ENCODE peak calls at places on chromosomes 2 and 18, in seven cellular contexts. L is activated T-helper 17 cell treated with anti-CD3 and anti-CD28 coated beads, Interleukin-2, amount 50 U/mL, for 72 hours; S is T-helper 17 cell; V is activated T-cell treated with anti-CD3 and anti-CD28 coated beads, Interleukin-2, amount 50 U/mL, for 4 hours; Q is left ventricle myocardium superior; X is T-cell; K is GM12878. Z is an unnamed sample.

GRCh38 chr2:241859017-241859435 is 332 bp upstream of the PDCD1 start:
- ATAC-seq in K (peak; percentile 33), V (peak; percentile 13), Q (no peak), S (peak; percentile 1), L (peak; percentile 6), X (peak; percentile 8), Z (peak; percentile 48)

GRCh38 chr18:1383465-1383864 is 478.8 kb downstream of the ADCYAP1 start:
- ATAC-seq in Q (no peak), K (no peak), X (no peak), V (no peak), S (no peak), L (no peak), Z (no peak)

GRCh38 chr18:76169733-76170132 is 325.3 kb downstream of the ZNF516 start:
- ATAC-seq in X (no peak), K (peak; percentile 56), L (no peak), V (no peak), S (no peak), Q (no peak), Z (no peak)

GRCh38 chr2:70541481-70542020 is 12.1 kb downstream of the TGFA start:
- ATAC-seq in K (no peak), S (no peak), Q (no peak), L (peak; percentile 65), V (no peak), X (no peak), Z (no peak)

GRCh38 chr18:8979258-8979988 is 123.1 kb upstream of the NDUFV2 start:
- ATAC-seq in V (no peak), L (peak; percentile 66), S (no peak), Q (no peak), X (no peak), K (no peak), Z (peak; percentile 36)

GRCh38 chr2:185144159-185144919 is 546.0 kb downstream of the ZNF804A start:
- ATAC-seq in S (no peak), V (no peak), K (no peak), X (no peak), Q (no peak), L (no peak), Z (peak; percentile 53)

GRCh38 chr2:2707111-2708035 is 376.3 kb upstream of the MYT1L start:
- ATAC-seq in V (no peak), K (no peak), L (no peak), Q (no peak), X (no peak), S (no peak), Z (no peak)

GRCh38 chr2:237161239-237161638 is 75.5 kb downstream of the COPS8 start:
- ATAC-seq in S (no peak), V (no peak), X (no peak), Q (peak; percentile 86), L (no peak), K (no peak), Z (no peak)

GRCh38 chr18:57767259-57768050 is 35.7 kb downstream of the ATP8B1 start:
- ATAC-seq in S (no peak), X (no peak), K (no peak), L (no peak), V (no peak), Q (no peak), Z (no peak)

GRCh38 chr2:237190958-237191692 is 105.4 kb downstream of the COPS8 start:
- ATAC-seq in K (no peak), S (no peak), V (no peak), Q (peak; percentile 83), L (no peak), X (no peak), Z (no peak)

GRCh38 chr2:240287496-240288086 is 147.1 kb upstream of the OTOS start:
- ATAC-seq in Q (peak; percentile 57), L (no peak), X (peak; percentile 19), V (no peak), S (no peak), K (no peak), Z (peak; percentile 47)

GRCh38 chr18:62663731-62664336 is 51.5 kb upstream of the PHLPP1 start:
- ATAC-seq in K (peak; percentile 96), Q (peak; percentile 82), L (peak; percentile 49), V (no peak), S (no peak), X (no peak), Z (peak; percentile 34)

GRCh38 chr2:238868616-238869292 is 20.9 kb downstream of the TWIST2 start:
- ATAC-seq in X (no peak), Q (peak; percentile 53), V (no peak), S (no peak), L (no peak), K (no peak), Z (no peak)

GRCh38 chr18:3283908-3284307 is 22.0 kb downstream of the MYL12B start:
- ATAC-seq in X (no peak), L (no peak), S (no peak), Q (no peak), V (no peak), K (no peak), Z (no peak)

GRCh38 chr2:113977660-113978523 is 88.0 kb downstream of the ACTR3 start:
- ATAC-seq in L (peak; percentile 32), S (no peak), X (no peak), Q (no peak), V (no peak), K (peak; percentile 18), Z (no peak)

GRCh38 chr2:24049485-24050021 is at the start of gene FKBP1B:
- ATAC-seq in Q (peak; percentile 63), V (peak; percentile 39), L (peak; percentile 22), S (no peak), K (peak; percentile 26), X (peak; percentile 6), Z (peak; percentile 47)

GRCh38 chr2:241540391-241540765 is 18.2 kb upstream of the BOK start:
- ATAC-seq in X (no peak), K (no peak), L (no peak), V (no peak), S (no peak), Q (peak; percentile 8), Z (no peak)

GRCh38 chr2:85231242-85231805 is 96.5 kb downstream of the TGOLN2 start:
- ATAC-seq in X (no peak), S (no peak), Q (no peak), V (no peak), L (no peak), K (peak; percentile 57), Z (peak; percentile 21)

GRCh38 chr18:77098554-77099174 is 33.9 kb downstream of the MBP start:
- ATAC-seq in K (no peak), V (no peak), S (no peak), Q (peak; percentile 50), L (no peak), X (no peak), Z (no peak)

GRCh38 chr2:235669269-235669831 is 175.5 kb downstream of the AGAP1 start:
- ATAC-seq in X (peak; percentile 72), L (peak; percentile 61), K (no peak), S (peak; percentile 78), V (peak; percentile 57), Q (peak; percentile 78), Z (no peak)

GRCh38 chr2:230868947-230869690 is 4.4 kb downstream of the ITM2C start:
- ATAC-seq in Q (no peak), S (no peak), K (no peak), V (no peak), L (no peak), X (no peak), Z (no peak)

GRCh38 chr2:128028668-128029054 is 802 bp upstream of the SAP130 start:
- ATAC-seq in S (no peak), V (no peak), L (no peak), Q (no peak), X (no peak), K (no peak), Z (no peak)

GRCh38 chr2:156787517-156787916 is 351.3 kb downstream of the GPD2 start:
- ATAC-seq in V (no peak), L (no peak), S (no peak), X (no peak), Q (peak; percentile 98), K (no peak), Z (no peak)

GRCh38 chr2:181738074-181738473 is 57.8 kb upstream of the NEUROD1 start:
- ATAC-seq in K (peak; percentile 36), S (no peak), L (no peak), Q (no peak), X (no peak), V (no peak), Z (no peak)

GRCh38 chr2:137939026-137939425 is 25.2 kb upstream of the HNMT start:
- ATAC-seq in L (no peak), Q (no peak), S (no peak), X (no peak), V (no peak), K (no peak), Z (no peak)

GRCh38 chr18:80229766-80230745 is 17.3 kb downstream of the PARD6G start:
- ATAC-seq in L (no peak), X (no peak), K (no peak), V (no peak), S (no peak), Q (no peak), Z (no peak)

GRCh38 chr2:64637931-64638330 is 15.8 kb downstream of the SERTAD2 start:
- ATAC-seq in V (peak; percentile 62), L (peak; percentile 31), K (no peak), S (no peak), Q (no peak), X (no peak), Z (no peak)

GRCh38 chr2:236156095-236156859 is 11.9 kb downstream of the GBX2 start:
- ATAC-seq in V (no peak), S (no peak), L (no peak), X (no peak), Q (no peak), K (no peak), Z (peak; percentile 22)

GRCh38 chr2:68295523-68295922 is 24.2 kb downstream of the CNRIP1 start:
- ATAC-seq in V (no peak), S (no peak), X (no peak), K (peak; percentile 79), Q (no peak), L (no peak), Z (peak; percentile 67)

GRCh38 chr2:219159771-219160185 is 837 bp downstream of the NHEJ1 start:
- ATAC-seq in K (no peak), Q (no peak), S (no peak), V (no peak), X (no peak), L (no peak), Z (no peak)

GRCh38 chr2:7510353-7510752 is 593.1 kb downstream of the RNF144A start:
- ATAC-seq in X (no peak), V (no peak), K (peak; percentile 61), L (no peak), Q (no peak), S (no peak), Z (no peak)

GRCh38 chr2:215994901-215995300 is 18.4 kb downstream of the MREG start:
- ATAC-seq in X (no peak), L (no peak), K (no peak), Q (no peak), S (no peak), V (no peak), Z (no peak)

GRCh38 chr2:138455691-138456090 is 45.9 kb upstream of the SPOPL start:
- ATAC-seq in X (no peak), V (no peak), K (no peak), L (no peak), Q (no peak), S (no peak), Z (no peak)

GRCh38 chr2:196268022-196268421 is 96.6 kb upstream of the STK17B start:
- ATAC-seq in X (no peak), K (peak; percentile 10), V (peak; percentile 27), Q (peak; percentile 49), S (no peak), L (no peak), Z (no peak)

GRCh38 chr18:80009661-80010550 is 21.5 kb upstream of the TXNL4A start:
- ATAC-seq in X (no peak), V (no peak), S (no peak), L (no peak), Q (peak; percentile 99), K (no peak), Z (no peak)

GRCh38 chr2:47334356-47335136 is 68.4 kb upstream of the MSH2 start:
- ATAC-seq in L (no peak), X (no peak), Q (peak; percentile 25), V (no peak), K (peak; percentile 35), S (no peak), Z (no peak)